ENCODE peak calls at places on chromosome 14, in five cellular contexts. J is Panc1, Q is endothelial cell of umbilical vein, E is GM23338, I is upper lobe of left lung. N is an unnamed sample. For H3K4me1, the result is how much of the 10 kb centered on the place peaks cover.

GRCh38 chr14:93787465-93788306 is 599 bp downstream of the PRIMA1 start:
- DNase-seq in J (no peak), Q (no peak), E (peak), I (peak), N (no peak)

GRCh38 chr14:92317511-92317910 is 5.5 kb upstream of the SLC24A4 start:
- DNase-seq in J (no peak), Q (no peak), E (no peak), I (no peak), N (no peak)

GRCh38 chr14:50926851-50927386 is 17.4 kb downstream of the PYGL start:
- DNase-seq in J (no peak), Q (peak), E (no peak), I (no peak), N (no peak)

GRCh38 chr14:59632381-59632780 is 55.8 kb upstream of the CCDC175 start:
- DNase-seq in J (no peak), Q (peak), E (peak), I (no peak), N (no peak)

GRCh38 chr14:80942158-80942738 is 710 bp upstream of the CEP128 start:
- DNase-seq in J (no peak), Q (peak), E (no peak), I (no peak), N (no peak)

GRCh38 chr14:52873694-52874093 is 77.2 kb downstream of the FERMT2 start:
- DNase-seq in J (no peak), Q (no peak), E (no peak), I (no peak), N (peak)

GRCh38 chr14:104827173-104828055 is 26.5 kb downstream of the ZBTB42 start:
- DNase-seq in J (no peak), Q (peak), E (peak), I (peak), N (peak)

GRCh38 chr14:59619071-59619470 is 42.5 kb upstream of the CCDC175 start:
- DNase-seq in J (no peak), Q (no peak), E (no peak), I (no peak), N (no peak)

GRCh38 chr14:80350707-80351106 is 139.4 kb upstream of the DIO2 start:
- DNase-seq in J (no peak), Q (no peak), E (no peak), I (no peak), N (no peak)

GRCh38 chr14:83849999-83850611 is 1679.8 kb upstream of the FLRT2 start:
- DNase-seq in J (no peak), Q (no peak), E (no peak), I (no peak), N (no peak)

GRCh38 chr14:20247651-20248246 is 8.7 kb downstream of the OR11H4 start:
- DNase-seq in J (no peak), Q (no peak), E (peak), I (no peak), N (no peak)

GRCh38 chr14:92493492-92493891 is 20.1 kb upstream of the RIN3 start:
- DNase-seq in J (no peak), Q (no peak), E (no peak), I (peak), N (no peak)

GRCh38 chr14:52046376-52046917 is 22.4 kb downstream of the NID2 start:
- DNase-seq in J (no peak), Q (no peak), E (no peak), I (no peak), N (no peak)

GRCh38 chr14:75123991-75124390 is 2.9 kb downstream of the NEK9 start:
- DNase-seq in J (no peak), Q (peak), E (no peak), I (no peak), N (no peak)

GRCh38 chr14:22847661-22848341 is 11.4 kb downstream of the MMP14 start:
- DNase-seq in J (no peak), Q (no peak), E (peak), I (no peak), N (peak)

GRCh38 chr14:59342516-59343484 is 122.4 kb downstream of the GPR135 start:
- DNase-seq in J (no peak), Q (no peak), E (no peak), I (no peak), N (no peak)

GRCh38 chr14:75491376-75491978 is 30.8 kb upstream of the BATF start:
- DNase-seq in J (no peak), Q (no peak), E (no peak), I (no peak), N (no peak)

GRCh38 chr14:65167072-65167645 is 64.8 kb upstream of the MAX start:
- DNase-seq in J (no peak), Q (no peak), E (peak), I (no peak), N (no peak)

GRCh38 chr14:65170768-65171251 is 68.5 kb upstream of the MAX start:
- DNase-seq in J (no peak), Q (peak), E (peak), I (peak), N (no peak)

GRCh38 chr14:65169351-65169750 is 67.0 kb upstream of the MAX start:
- DNase-seq in J (no peak), Q (no peak), E (no peak), I (no peak), N (no peak)

GRCh38 chr14:65168840-65169239 is 66.5 kb upstream of the MAX start:
- DNase-seq in J (no peak), Q (no peak), E (peak), I (no peak), N (no peak)

DNA sequence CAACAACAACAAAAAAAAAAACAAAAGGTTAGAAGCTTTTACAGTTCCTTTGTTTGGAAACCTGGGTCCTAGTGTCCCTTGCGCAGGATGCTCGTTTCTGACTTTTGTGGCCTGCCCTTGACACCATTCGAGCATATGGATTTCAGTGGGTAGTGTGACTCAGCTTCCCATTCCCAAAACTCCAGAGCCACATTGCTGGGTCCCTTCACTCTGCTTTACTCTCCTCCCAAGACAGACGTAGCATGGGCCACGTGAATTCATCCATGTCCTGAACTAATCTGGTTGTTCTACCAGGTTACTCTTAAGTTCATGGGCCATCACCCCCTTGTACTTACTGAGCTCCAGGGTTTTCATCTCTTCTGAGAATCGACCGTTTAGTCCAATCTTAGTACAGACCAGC is 68.0 kb upstream of the MAX start:
- DNase-seq in J (no peak), Q (no peak), E (no peak), I (no peak), N (no peak)
- TF ChIP-seq POLR2AphosphoS5 in J (no peak), Q (no peak), E (no peak), I (no peak), N (no peak)

GRCh38 chr14:88983755-88984154 is 159.3 kb downstream of the TTC8 start:
- DNase-seq in J (no peak), Q (no peak), E (no peak), I (no peak), N (no peak)
- H3K4me1 ChIP-seq in J (under half), Q (under half), E (under half), I (under half), N (under half)

GRCh38 chr14:54169254-54169924 is 212.8 kb upstream of the BMP4 start:
- DNase-seq in J (no peak), Q (peak), E (no peak), I (no peak), N (no peak)
- TF ChIP-seq POLR2AphosphoS5 in J (no peak), Q (peak), E (no peak), I (no peak), N (no peak)

GRCh38 chr14:53954551-53955233 is 1.9 kb downstream of the BMP4 start:
- DNase-seq in J (no peak), Q (peak), E (no peak), I (peak), N (peak)
- H3K4me1 ChIP-seq in J (under half), Q (under half), E (under half), I (half or more), N (under half)

GRCh38 chr14:103628221-103628683 is 759 bp upstream of the KLC1 start:
- DNase-seq in J (no peak), Q (peak), E (peak), I (peak), N (peak)
- TF ChIP-seq POLR2AphosphoS5 in J (no peak), Q (peak), E (peak), I (peak), N (peak)

GRCh38 chr14:89144642-89145041 is 272.4 kb downstream of the FOXN3 start:
- DNase-seq in J (no peak), Q (no peak), E (no peak), I (no peak), N (no peak)
- H3K4me1 ChIP-seq in J (under half), Q (under half), E (under half), I (under half), N (under half)

GRCh38 chr14:31026395-31027096 is 367 bp upstream of the STRN3 start:
- DNase-seq in J (peak), Q (peak), E (peak), I (peak), N (peak)
- TF ChIP-seq POLR2AphosphoS5 in J (peak), Q (peak), E (peak), I (peak), N (peak)

GRCh38 chr14:101858791-101859537 is 97.5 kb downstream of the PPP2R5C start:
- DNase-seq in J (no peak), Q (no peak), E (no peak), I (no peak), N (no peak)
- H3K4me1 ChIP-seq in J (under half), Q (under half), E (under half), I (half or more), N (under half)

N was measured in sigmoid colon.